ENCODE peak calls at places on chromosomes 16 and 17, in five cellular contexts. One of them, this sample, is unnamed.

GRCh38 chr17:77829871-77830799 is 128.4 kb upstream of the TNRC6C start:
- DNase-seq in prostate gland: no peak
- DNase-seq in aorta: peak; percentile 89
- DNase-seq in AG04450: peak; percentile 27
- DNase-seq in right atrium auricular region: peak; percentile 76
- DNase-seq in this sample: no peak

GRCh38 chr17:57889892-57890856 is 40.3 kb upstream of the MRPS23 start:
- DNase-seq in prostate gland: peak; percentile 82
- DNase-seq in aorta: peak; percentile 96
- DNase-seq in AG04450: no peak
- DNase-seq in right atrium auricular region: peak; percentile 89
- DNase-seq in this sample: peak; percentile 93

GRCh38 chr16:1271380-1271749 is 15.5 kb downstream of the TPSD1 start:
- DNase-seq in prostate gland: no peak
- DNase-seq in aorta: peak; percentile 60
- DNase-seq in right atrium auricular region: no peak
- DNase-seq in AG04450: no peak
- DNase-seq in this sample: no peak

GRCh38 chr16:23742761-23743160 is 12.1 kb upstream of the CHP2 start:
- DNase-seq in aorta: no peak
- DNase-seq in AG04450: no peak
- DNase-seq in prostate gland: no peak
- DNase-seq in right atrium auricular region: no peak
- DNase-seq in this sample: no peak

GRCh38 chr17:31499771-31500554 is 108.5 kb downstream of the RAB11FIP4 start:
- DNase-seq in prostate gland: no peak
- DNase-seq in right atrium auricular region: no peak
- DNase-seq in aorta: peak; percentile 85
- DNase-seq in AG04450: no peak
- DNase-seq in this sample: peak; percentile 94

GRCh38 chr17:56754523-56755208 is 79.1 kb downstream of the C17orf67 start:
- DNase-seq in prostate gland: no peak
- DNase-seq in AG04450: no peak
- DNase-seq in aorta: no peak
- DNase-seq in right atrium auricular region: no peak
- DNase-seq in this sample: no peak

GRCh38 chr16:12320298-12320706 is 343.8 kb downstream of the SNX29 start:
- DNase-seq in aorta: no peak
- DNase-seq in prostate gland: no peak
- DNase-seq in right atrium auricular region: no peak
- DNase-seq in AG04450: peak; percentile 41
- DNase-seq in this sample: no peak

GRCh38 chr16:2804728-2805127 is 6.5 kb downstream of the PRSS41 start:
- DNase-seq in aorta: no peak
- DNase-seq in right atrium auricular region: no peak
- DNase-seq in AG04450: no peak
- DNase-seq in prostate gland: no peak
- DNase-seq in this sample: no peak

GRCh38 chr16:7363397-7364053 is 30.9 kb downstream of the RBFOX1 start:
- DNase-seq in right atrium auricular region: no peak
- DNase-seq in AG04450: no peak
- DNase-seq in prostate gland: no peak
- DNase-seq in aorta: no peak
- DNase-seq in this sample: no peak

GRCh38 chr16:64455275-64455674 is 666.6 kb downstream of the CDH11 start:
- DNase-seq in prostate gland: no peak
- DNase-seq in AG04450: no peak
- DNase-seq in aorta: no peak
- DNase-seq in right atrium auricular region: no peak
- DNase-seq in this sample: no peak

GRCh38 chr17:31596382-31597323 is 205.2 kb downstream of the RAB11FIP4 start:
- DNase-seq in aorta: peak; percentile 94
- DNase-seq in right atrium auricular region: peak; percentile 80
- DNase-seq in AG04450: peak; percentile 91
- DNase-seq in prostate gland: no peak
- DNase-seq in this sample: peak; percentile 94

GRCh38 chr16:70765491-70765890 is 35.5 kb downstream of the VAC14 start:
- DNase-seq in right atrium auricular region: no peak
- DNase-seq in prostate gland: no peak
- DNase-seq in aorta: no peak
- DNase-seq in AG04450: no peak
- DNase-seq in this sample: peak; percentile 49

GRCh38 chr17:82859431-82860403 is 19.9 kb upstream of the ZNF750 start:
- DNase-seq in AG04450: no peak
- DNase-seq in prostate gland: no peak
- DNase-seq in right atrium auricular region: no peak
- DNase-seq in aorta: peak; percentile 83
- DNase-seq in this sample: peak; percentile 96

GRCh38 chr16:89534147-89534788 is 26.1 kb downstream of the SPG7 start:
- DNase-seq in aorta: no peak
- DNase-seq in right atrium auricular region: no peak
- DNase-seq in prostate gland: no peak
- DNase-seq in AG04450: no peak
- DNase-seq in this sample: no peak

GRCh38 chr17:79814624-79814965 is 17.7 kb upstream of the CBX8 start:
- DNase-seq in right atrium auricular region: no peak
- DNase-seq in prostate gland: no peak
- DNase-seq in AG04450: no peak
- DNase-seq in aorta: no peak
- DNase-seq in this sample: no peak

GRCh38 chr17:79811888-79812205 is 15.0 kb upstream of the CBX8 start:
- DNase-seq in right atrium auricular region: no peak
- DNase-seq in prostate gland: no peak
- DNase-seq in aorta: no peak
- DNase-seq in AG04450: no peak
- DNase-seq in this sample: no peak

GRCh38 chr17:79813826-79814623 is 17.1 kb upstream of the CBX8 start:
- DNase-seq in AG04450: no peak
- DNase-seq in right atrium auricular region: no peak
- DNase-seq in aorta: no peak
- DNase-seq in prostate gland: no peak
- DNase-seq in this sample: no peak

GRCh38 chr17:79812206-79812968 is 15.5 kb upstream of the CBX8 start:
- DNase-seq in aorta: no peak
- DNase-seq in prostate gland: no peak
- DNase-seq in right atrium auricular region: no peak
- DNase-seq in AG04450: no peak
- DNase-seq in this sample: no peak

GRCh38 chr17:79812969-79813825 is 16.3 kb upstream of the CBX8 start:
- DNase-seq in aorta: no peak
- DNase-seq in right atrium auricular region: no peak
- DNase-seq in AG04450: no peak
- DNase-seq in prostate gland: no peak
- DNase-seq in this sample: no peak
- H3K4me3 ChIP-seq in aorta: peak overlapping the region; percentile 8
- H3K4me3 ChIP-seq in right atrium auricular region: peak overlapping the region; percentile 24
- H3K4me3 ChIP-seq in AG04450: peak overlapping the region; percentile 48
- H3K4me3 ChIP-seq in prostate gland: peak overlapping the region; percentile 25
- H3K4me3 ChIP-seq in this sample: no peak overlapping the region

GRCh38 chr16:66752379-66752778 is 970 bp upstream of the DYNC1LI2 start:
- DNase-seq in right atrium auricular region: no peak
- DNase-seq in aorta: no peak
- DNase-seq in prostate gland: no peak
- DNase-seq in AG04450: no peak
- DNase-seq in this sample: no peak

GRCh38 chr16:66751135-66751991 is at the start of gene DYNC1LI2:
- DNase-seq in aorta: peak; percentile 94
- DNase-seq in right atrium auricular region: peak; percentile 70
- DNase-seq in prostate gland: peak; percentile 58
- DNase-seq in AG04450: peak; percentile 20
- DNase-seq in this sample: peak; percentile 94

GRCh38 chr16:66752958-66753357 is 1.5 kb upstream of the DYNC1LI2 start:
- DNase-seq in aorta: no peak
- DNase-seq in right atrium auricular region: no peak
- DNase-seq in AG04450: no peak
- DNase-seq in prostate gland: no peak
- DNase-seq in this sample: no peak

GRCh38 chr16:66750279-66751134 is 902 bp downstream of the DYNC1LI2 start:
- DNase-seq in AG04450: no peak
- DNase-seq in right atrium auricular region: no peak
- DNase-seq in prostate gland: no peak
- DNase-seq in aorta: no peak
- DNase-seq in this sample: no peak

DNA sequence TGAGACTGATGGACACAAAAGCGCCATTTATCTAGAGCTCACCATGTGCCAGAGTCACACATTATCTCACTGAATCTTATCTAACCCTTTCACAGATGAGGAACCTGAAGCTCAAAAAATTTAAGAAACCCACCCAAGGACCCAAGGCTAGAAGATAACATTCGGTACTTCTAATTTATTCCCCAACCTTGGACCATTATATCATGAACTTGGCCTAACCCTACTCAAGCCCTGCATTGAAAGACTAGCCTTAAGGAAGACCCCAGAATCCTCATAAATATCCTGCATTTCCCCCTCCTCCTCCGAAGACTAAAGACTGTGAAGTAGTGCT is 548 bp upstream of the DYNC1LI2 start:
- DNase-seq in right atrium auricular region: no peak
- DNase-seq in AG04450: no peak
- DNase-seq in aorta: no peak
- DNase-seq in prostate gland: no peak
- DNase-seq in this sample: no peak
- H3K4me3 ChIP-seq in right atrium auricular region: peak overlapping the region; percentile 93
- H3K4me3 ChIP-seq in AG04450: peak overlapping the region; percentile 39
- H3K4me3 ChIP-seq in aorta: peak overlapping the region; percentile 32
- H3K4me3 ChIP-seq in prostate gland: peak overlapping the region; percentile 96
- H3K4me3 ChIP-seq in this sample: peak overlapping the region; percentile 66

DNA sequence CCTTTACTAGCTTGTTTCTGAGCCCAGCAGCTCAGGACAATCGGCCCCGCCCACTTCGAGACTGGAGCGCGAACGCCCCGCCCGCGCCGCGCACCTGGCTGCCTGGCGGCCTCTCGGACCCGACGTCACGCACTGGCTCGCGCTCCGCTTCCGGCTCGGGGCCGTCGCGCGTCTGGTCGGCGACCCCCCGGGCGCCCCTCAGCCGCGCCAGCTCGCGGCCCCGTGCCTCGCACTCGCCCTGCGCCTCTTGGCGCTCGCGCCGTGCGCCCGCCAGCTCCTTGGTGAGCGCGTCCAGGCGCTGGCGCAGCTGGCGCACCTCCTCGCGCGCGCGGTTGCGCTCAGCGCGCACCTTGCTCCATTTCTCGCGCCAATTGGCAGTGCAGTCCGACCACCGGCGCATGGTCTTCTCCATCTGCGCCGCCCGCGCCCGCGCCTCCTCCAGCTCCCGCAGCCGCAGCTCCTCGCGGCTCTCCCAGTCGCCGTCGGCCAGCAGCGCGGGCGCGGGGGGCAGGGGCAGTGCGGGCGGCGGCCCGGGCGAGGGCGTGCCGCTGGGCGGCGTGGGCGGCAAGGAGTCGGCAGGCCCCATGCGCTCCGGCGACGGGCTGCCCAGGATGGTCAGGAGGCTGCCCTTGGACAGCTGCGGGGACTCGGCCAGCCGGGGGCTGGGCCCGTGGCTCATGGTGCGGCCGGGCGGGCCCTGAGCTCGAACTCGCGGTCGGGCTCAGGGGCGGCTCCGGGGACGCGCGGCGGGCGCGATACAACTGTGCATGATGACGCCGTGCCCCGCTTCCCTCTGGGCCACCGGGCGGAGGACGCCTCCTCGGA is 7.7 kb downstream of the CCDC102A start:
- DNase-seq in AG04450: no peak
- DNase-seq in right atrium auricular region: no peak
- DNase-seq in prostate gland: no peak
- DNase-seq in aorta: peak; percentile 78
- DNase-seq in this sample: peak; percentile 73
- H3K4me3 ChIP-seq in AG04450: no peak overlapping the region
- H3K4me3 ChIP-seq in right atrium auricular region: no peak overlapping the region
- H3K4me3 ChIP-seq in prostate gland: no peak overlapping the region
- H3K4me3 ChIP-seq in aorta: no peak overlapping the region
- H3K4me3 ChIP-seq in this sample: no peak overlapping the region

DNA sequence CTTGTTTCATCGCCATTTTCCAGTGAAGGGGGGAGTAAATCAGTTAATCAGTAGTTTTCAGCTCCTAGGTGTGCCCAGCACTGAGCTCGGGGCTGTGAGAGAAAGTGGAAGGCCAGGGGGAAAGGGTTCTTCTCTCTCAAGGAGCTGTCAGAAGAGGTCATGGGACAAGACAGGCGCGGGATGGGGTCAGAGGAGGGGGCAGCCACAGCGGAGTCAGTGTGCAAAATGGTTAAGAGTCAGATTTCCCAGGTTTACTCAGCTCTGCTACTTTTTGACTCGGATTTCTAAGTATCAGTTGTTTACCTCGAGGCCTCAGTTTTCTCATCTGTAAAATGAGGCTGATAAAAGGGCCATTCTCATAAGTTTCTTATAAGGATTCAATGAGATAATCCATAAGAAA is 4.3 kb upstream of the XYLT1 start:
- DNase-seq in prostate gland: no peak
- DNase-seq in aorta: no peak
- DNase-seq in right atrium auricular region: peak; percentile 28
- DNase-seq in AG04450: no peak
- DNase-seq in this sample: no peak
- H3K4me3 ChIP-seq in prostate gland: no peak overlapping the region
- H3K4me3 ChIP-seq in aorta: no peak overlapping the region
- H3K4me3 ChIP-seq in right atrium auricular region: no peak overlapping the region
- H3K4me3 ChIP-seq in AG04450: no peak overlapping the region
- H3K4me3 ChIP-seq in this sample: no peak overlapping the region

GRCh38 chr17:64447526-64447925 is 1.4 kb upstream of the MILR1 start:
- DNase-seq in prostate gland: no peak
- DNase-seq in aorta: no peak
- DNase-seq in AG04450: no peak
- DNase-seq in right atrium auricular region: no peak
- DNase-seq in this sample: no peak
- H3K4me3 ChIP-seq in prostate gland: no peak overlapping the region
- H3K4me3 ChIP-seq in aorta: no peak overlapping the region
- H3K4me3 ChIP-seq in AG04450: no peak overlapping the region
- H3K4me3 ChIP-seq in right atrium auricular region: no peak overlapping the region
- H3K4me3 ChIP-seq in this sample: no peak overlapping the region

GRCh38 chr17:76492989-76493501 is 8.2 kb downstream of the RHBDF2 start:
- DNase-seq in aorta: no peak
- DNase-seq in AG04450: peak; percentile 68
- DNase-seq in right atrium auricular region: peak; percentile 86
- DNase-seq in prostate gland: no peak
- DNase-seq in this sample: peak; percentile 91
- H3K4me3 ChIP-seq in aorta: no peak overlapping the region
- H3K4me3 ChIP-seq in AG04450: peak overlapping the region; percentile 10
- H3K4me3 ChIP-seq in right atrium auricular region: no peak overlapping the region
- H3K4me3 ChIP-seq in prostate gland: no peak overlapping the region
- H3K4me3 ChIP-seq in this sample: peak overlapping the region; percentile 25